ENCODE peak calls at places on chromosomes 13 and 19, in eight cellular contexts. O is OCI-LY7, V is trophoblast cell, N is Caco-2, C is tibial nerve, T is body of pancreas, W is lower lobe of right lung, Q is ovary. U is an unnamed sample. For H3K4me1, the result is how much of the 10 kb centered on the place peaks cover.

GRCh38 chr19:33503791-33504444 is 17.7 kb downstream of the PEPD start:
- DNase-seq in O (no peak), V (no peak), N (no peak), C (no peak), T (no peak), W (peak), Q (no peak), U (no peak)

GRCh38 chr13:50414640-50415039 is 399.4 kb downstream of the KCNRG start:
- DNase-seq in O (no peak), V (no peak), N (no peak), C (no peak), T (no peak), W (no peak), Q (no peak), U (no peak)

GRCh38 chr13:41502676-41503075 is 45.3 kb downstream of the RGCC start:
- DNase-seq in O (peak), V (no peak), N (no peak), C (no peak), T (no peak), W (no peak), Q (no peak), U (peak)

GRCh38 chr13:102878491-102878890 is 32.7 kb downstream of the ERCC5 start:
- DNase-seq in O (no peak), V (no peak), N (no peak), C (no peak), T (no peak), W (no peak), Q (no peak), U (no peak)

GRCh38 chr19:52190679-52191293 is 934 bp downstream of the PPP2R1A start:
- DNase-seq in O (peak), V (peak), N (peak), C (no peak), T (no peak), W (peak), Q (no peak), U (no peak)

GRCh38 chr13:41544824-41545707 is 87.7 kb downstream of the RGCC start:
- DNase-seq in O (no peak), V (no peak), N (no peak), C (no peak), T (no peak), W (no peak), Q (no peak), U (no peak)

GRCh38 chr19:10403137-10404021 is at the start of gene CDC37:
- DNase-seq in O (peak), V (peak), N (peak), C (peak), T (peak), W (peak), Q (peak), U (peak)

GRCh38 chr13:45873491-45874360 is 22.2 kb upstream of the SIAH3 start:
- DNase-seq in O (no peak), V (no peak), N (no peak), C (no peak), T (no peak), W (no peak), Q (no peak), U (no peak)

GRCh38 chr13:33183431-33184130 is 102.0 kb downstream of the STARD13 start:
- DNase-seq in O (no peak), V (no peak), N (no peak), C (no peak), T (no peak), W (no peak), Q (no peak), U (no peak)

GRCh38 chr19:39833464-39834286 is at the start of gene DYRK1B:
- DNase-seq in O (peak), V (peak), N (peak), C (peak), T (peak), W (peak), Q (peak), U (peak)

GRCh38 chr19:48713864-48714755 is 5.4 kb downstream of the MAMSTR start:
- DNase-seq in O (peak), V (peak), N (peak), C (peak), T (peak), W (peak), Q (peak), U (peak)

GRCh38 chr19:19487077-19488040 is 28.0 kb downstream of the TSSK6 start:
- DNase-seq in O (no peak), V (no peak), N (no peak), C (no peak), T (no peak), W (no peak), Q (no peak), U (no peak)

GRCh38 chr19:42488783-42489521 is 39.3 kb downstream of the CEACAM1 start:
- DNase-seq in O (no peak), V (peak), N (peak), C (no peak), T (peak), W (no peak), Q (no peak), U (no peak)

GRCh38 chr19:6613711-6614110 is 22.8 kb upstream of the CD70 start:
- DNase-seq in O (no peak), V (no peak), N (no peak), C (no peak), T (no peak), W (no peak), Q (no peak), U (no peak)

GRCh38 chr19:41861098-41861768 is 1.2 kb downstream of the RPS19 start:
- DNase-seq in O (peak), V (no peak), N (no peak), C (no peak), T (no peak), W (no peak), Q (no peak), U (no peak)

GRCh38 chr13:36789061-36789460 is 30.0 kb upstream of the RFXAP start:
- DNase-seq in O (no peak), V (no peak), N (no peak), C (no peak), T (no peak), W (no peak), Q (no peak), U (no peak)

GRCh38 chr13:106103779-106104178 is 431.7 kb downstream of the EFNB2 start:
- DNase-seq in O (no peak), V (peak), N (peak), C (no peak), T (no peak), W (no peak), Q (no peak), U (no peak)

GRCh38 chr19:12092065-12092867 is 27.7 kb downstream of the ZNF844 start:
- DNase-seq in O (no peak), V (peak), N (no peak), C (peak), T (peak), W (peak), Q (peak), U (no peak)

GRCh38 chr19:43872547-43873336 is 45.6 kb downstream of the ZNF283 start:
- DNase-seq in O (no peak), V (peak), N (no peak), C (no peak), T (no peak), W (no peak), Q (no peak), U (no peak)

GRCh38 chr13:42803563-42804212 is 22.3 kb downstream of the FAM216B start:
- DNase-seq in O (no peak), V (no peak), N (no peak), C (no peak), T (no peak), W (no peak), Q (no peak), U (no peak)

GRCh38 chr13:102089177-102089576 is 312.7 kb downstream of the FGF14 start:
- DNase-seq in O (peak), V (no peak), N (no peak), C (no peak), T (no peak), W (no peak), Q (no peak), U (no peak)

GRCh38 chr13:113744197-113745000 is 14.6 kb upstream of the TMEM255B start:
- DNase-seq in O (no peak), V (no peak), N (no peak), C (no peak), T (peak), W (peak), Q (no peak), U (no peak)
- H3K4me1 ChIP-seq in O (under half), V (under half), N (under half), C (under half), T (under half), W (under half), Q (under half), U (under half)

GRCh38 chr19:45474191-45474940 is 6.6 kb downstream of the FOSB start:
- DNase-seq in O (no peak), V (peak), N (peak), C (no peak), T (no peak), W (no peak), Q (no peak), U (peak)

GRCh38 chr19:45473366-45474190 is 5.8 kb downstream of the FOSB start:
- DNase-seq in O (no peak), V (peak), N (peak), C (no peak), T (no peak), W (no peak), Q (no peak), U (peak)

GRCh38 chr19:45471866-45472556 is 4.2 kb downstream of the FOSB start:
- DNase-seq in O (no peak), V (peak), N (peak), C (no peak), T (no peak), W (no peak), Q (no peak), U (peak)

GRCh38 chr19:45471116-45471865 is 3.5 kb downstream of the FOSB start:
- DNase-seq in O (no peak), V (no peak), N (peak), C (no peak), T (no peak), W (no peak), Q (no peak), U (peak)

DNA sequence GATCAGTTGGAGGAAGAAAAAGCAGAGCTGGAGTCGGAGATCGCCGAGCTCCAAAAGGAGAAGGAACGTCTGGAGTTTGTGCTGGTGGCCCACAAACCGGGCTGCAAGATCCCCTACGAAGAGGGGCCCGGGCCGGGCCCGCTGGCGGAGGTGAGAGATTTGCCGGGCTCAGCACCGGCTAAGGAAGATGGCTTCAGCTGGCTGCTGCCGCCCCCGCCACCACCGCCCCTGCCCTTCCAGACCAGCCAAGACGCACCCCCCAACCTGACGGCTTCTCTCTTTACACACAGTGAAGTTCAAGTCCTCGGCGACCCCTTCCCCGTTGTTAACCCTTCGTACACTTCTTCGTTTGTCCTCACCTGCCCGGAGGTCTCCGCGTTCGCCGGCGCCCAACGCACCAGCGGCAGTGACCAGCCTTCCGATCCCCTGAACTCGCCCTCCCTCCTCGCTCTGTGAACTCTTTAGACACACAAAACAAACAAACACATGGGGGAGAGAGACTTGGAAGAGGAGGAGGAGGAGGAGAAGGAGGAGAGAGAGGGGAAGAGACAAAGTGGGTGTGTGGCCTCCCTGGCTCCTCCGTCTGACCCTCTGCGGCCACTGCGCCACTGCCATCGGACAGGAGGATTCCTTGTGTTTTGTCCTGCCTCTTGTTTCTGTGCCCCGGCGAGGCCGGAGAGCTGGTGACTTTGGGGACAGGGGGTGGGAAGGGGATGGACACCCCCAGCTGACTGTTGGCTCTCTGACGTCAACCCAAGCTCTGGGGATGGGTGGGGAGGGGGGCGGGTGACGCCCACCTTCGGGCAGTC is 5.0 kb downstream of the FOSB start:
- DNase-seq in O (no peak), V (peak), N (peak), C (no peak), T (no peak), W (no peak), Q (no peak), U (peak)
- H3K4me3 ChIP-seq in O (no peak), V (no peak), N (no peak), C (no peak), T (no peak), W (no peak), Q (no peak), U (no peak)

GRCh38 chr19:7900931-7901330 is 2.7 kb upstream of the MAP2K7 start:
- DNase-seq in O (no peak), V (no peak), N (no peak), C (no peak), T (no peak), W (no peak), Q (no peak), U (no peak)
- H3K4me1 ChIP-seq in O (under half), V (under half), N (under half), C (under half), T (under half), W (under half), Q (under half), U (under half)

DNA sequence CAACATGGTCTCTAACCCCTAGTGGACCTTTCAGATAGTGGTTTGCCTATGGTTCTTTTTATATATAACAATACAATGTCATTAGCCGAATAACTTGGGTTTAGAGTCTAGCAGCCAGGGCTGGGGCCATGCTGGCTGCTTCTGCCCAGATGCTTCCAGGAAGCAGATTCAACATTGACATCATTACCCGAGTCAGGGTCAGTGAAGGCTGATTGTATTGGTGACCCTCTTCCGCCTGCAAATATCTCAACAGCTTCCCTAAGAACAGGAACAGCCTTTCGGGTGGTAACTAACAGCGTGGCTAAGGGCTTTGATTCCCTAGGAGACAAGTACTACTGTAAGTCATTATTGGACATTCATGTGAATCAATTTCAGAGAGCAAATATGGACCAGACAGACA is 476.4 kb downstream of the UQCRFS1 start:
- DNase-seq in O (no peak), V (no peak), N (no peak), C (no peak), T (no peak), W (no peak), Q (no peak), U (no peak)
- H3K4me3 ChIP-seq in O (no peak), V (no peak), N (no peak), C (no peak), T (no peak), W (no peak), Q (no peak), U (no peak)

GRCh38 chr13:111175948-111176347 is 60.8 kb downstream of the ARHGEF7 start:
- DNase-seq in O (no peak), V (no peak), N (no peak), C (no peak), T (no peak), W (no peak), Q (no peak), U (no peak)
- H3K4me1 ChIP-seq in O (under half), V (under half), N (under half), C (under half), T (under half), W (under half), Q (under half), U (half or more)

DNA sequence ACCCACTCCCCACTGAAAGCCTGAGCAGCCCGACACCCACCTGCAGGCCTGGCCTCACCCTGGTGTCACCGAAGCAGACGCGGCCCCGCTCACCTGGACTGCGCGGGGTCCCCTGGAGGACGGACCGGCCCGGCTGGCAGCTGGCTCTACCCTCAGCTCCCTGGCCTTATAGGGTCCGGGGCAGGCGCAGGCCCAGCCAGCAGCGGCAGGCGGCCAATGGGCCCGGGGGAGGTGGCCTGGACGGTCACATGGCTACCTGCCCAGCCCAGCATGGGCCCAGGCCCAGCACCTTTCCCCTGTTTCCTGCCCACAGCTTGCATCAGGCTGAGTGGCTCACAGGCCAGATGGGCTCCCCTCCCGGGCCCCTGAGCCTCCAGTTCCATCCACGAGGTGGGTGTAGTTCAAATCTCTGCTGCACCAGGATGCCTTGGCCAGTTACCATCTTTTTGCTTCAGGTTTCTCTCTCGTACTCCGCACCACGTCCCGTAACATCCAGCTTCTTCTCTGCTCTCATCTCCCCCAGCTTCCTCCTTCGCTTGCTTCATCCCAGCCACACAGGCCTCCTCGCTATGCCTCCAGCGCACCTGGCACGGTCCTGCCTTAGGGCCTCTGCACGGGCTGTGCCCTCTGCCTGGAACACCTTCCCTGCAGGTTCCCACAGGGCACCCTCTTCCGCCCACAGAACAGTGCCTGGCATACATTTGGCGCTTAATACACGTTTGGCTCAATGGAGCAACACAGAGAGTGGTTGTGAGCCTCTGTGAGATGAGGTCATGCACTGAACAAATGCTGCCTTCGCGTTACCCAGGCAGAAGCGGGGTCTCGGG is at the start of gene PLIN4:
- DNase-seq in O (no peak), V (no peak), N (no peak), C (no peak), T (peak), W (no peak), Q (peak), U (no peak)
- H3K4me3 ChIP-seq in O (no peak), V (no peak), N (no peak), C (no peak), T (no peak), W (no peak), Q (peak), U (no peak)

U was measured in CD4-positive, alpha-beta memory T cell.